ENCODE peak calls at places on chromosomes 3 and 15, in four cellular contexts. One of them, this sample, is unnamed.

GRCh38 chr3:118938183-118938961 is 96.3 kb downstream of the IGSF11 start:
- DNase-seq in endodermal cell: no peak
- DNase-seq in astrocyte of the spinal cord: peak
- DNase-seq in fibroblast of pulmonary artery: peak
- DNase-seq in this sample: peak

GRCh38 chr3:135503429-135504083 is 462.0 kb upstream of the PPP2R3A start:
- DNase-seq in astrocyte of the spinal cord: peak
- DNase-seq in endodermal cell: peak
- DNase-seq in fibroblast of pulmonary artery: peak
- DNase-seq in this sample: peak

GRCh38 chr3:115062009-115062408 is 85.1 kb downstream of the ZBTB20 start:
- DNase-seq in astrocyte of the spinal cord: no peak
- DNase-seq in fibroblast of pulmonary artery: no peak
- DNase-seq in endodermal cell: no peak
- DNase-seq in this sample: no peak

GRCh38 chr3:129558772-129559564 is 16.0 kb downstream of the H1-8 start:
- DNase-seq in astrocyte of the spinal cord: peak
- DNase-seq in fibroblast of pulmonary artery: peak
- DNase-seq in endodermal cell: no peak
- DNase-seq in this sample: peak

GRCh38 chr3:12556723-12557471 is at the start of gene MKRN2:
- DNase-seq in astrocyte of the spinal cord: peak
- DNase-seq in fibroblast of pulmonary artery: peak
- DNase-seq in endodermal cell: peak
- DNase-seq in this sample: peak

GRCh38 chr3:44208568-44208967 is 33.1 kb upstream of the TOPAZ1 start:
- DNase-seq in astrocyte of the spinal cord: peak
- DNase-seq in endodermal cell: no peak
- DNase-seq in fibroblast of pulmonary artery: no peak
- DNase-seq in this sample: peak

GRCh38 chr3:107833046-107833445 is 257.8 kb downstream of the CD47 start:
- DNase-seq in endodermal cell: no peak
- DNase-seq in fibroblast of pulmonary artery: peak
- DNase-seq in astrocyte of the spinal cord: no peak
- DNase-seq in this sample: no peak

GRCh38 chr3:71568217-71568616 is 15.3 kb downstream of the FOXP1 start:
- DNase-seq in fibroblast of pulmonary artery: no peak
- DNase-seq in endodermal cell: no peak
- DNase-seq in astrocyte of the spinal cord: no peak
- DNase-seq in this sample: no peak

GRCh38 chr3:165404357-165405042 is 208.3 kb upstream of the SLITRK3 start:
- DNase-seq in astrocyte of the spinal cord: no peak
- DNase-seq in fibroblast of pulmonary artery: no peak
- DNase-seq in endodermal cell: peak
- DNase-seq in this sample: no peak

GRCh38 chr3:26997226-26997625 is 372.0 kb downstream of the NEK10 start:
- DNase-seq in fibroblast of pulmonary artery: no peak
- DNase-seq in astrocyte of the spinal cord: no peak
- DNase-seq in endodermal cell: no peak
- DNase-seq in this sample: no peak

GRCh38 chr3:170813261-170813660 is 56.7 kb downstream of the RPL22L1 start:
- DNase-seq in fibroblast of pulmonary artery: no peak
- DNase-seq in astrocyte of the spinal cord: no peak
- DNase-seq in endodermal cell: no peak
- DNase-seq in this sample: no peak

GRCh38 chr15:40333922-40334492 is 6.7 kb downstream of the CCDC9B start:
- DNase-seq in fibroblast of pulmonary artery: peak
- DNase-seq in astrocyte of the spinal cord: peak
- DNase-seq in endodermal cell: no peak
- DNase-seq in this sample: peak

GRCh38 chr15:101250931-101251829 is 668 bp downstream of the CHSY1 start:
- DNase-seq in endodermal cell: peak
- DNase-seq in astrocyte of the spinal cord: no peak
- DNase-seq in fibroblast of pulmonary artery: no peak
- DNase-seq in this sample: no peak

GRCh38 chr3:148975696-148976095 is 15.6 kb upstream of the GYG1 start:
- DNase-seq in astrocyte of the spinal cord: no peak
- DNase-seq in fibroblast of pulmonary artery: no peak
- DNase-seq in endodermal cell: no peak
- DNase-seq in this sample: peak

GRCh38 chr3:33385423-33385822 is 54.8 kb downstream of the UBP1 start:
- DNase-seq in astrocyte of the spinal cord: no peak
- DNase-seq in fibroblast of pulmonary artery: no peak
- DNase-seq in endodermal cell: no peak
- DNase-seq in this sample: no peak

GRCh38 chr3:101497803-101498202 is 15.2 kb downstream of the SENP7 start:
- DNase-seq in endodermal cell: no peak
- DNase-seq in astrocyte of the spinal cord: no peak
- DNase-seq in fibroblast of pulmonary artery: no peak
- DNase-seq in this sample: no peak

GRCh38 chr15:52278636-52279367 is 16.8 kb downstream of the MYO5C start:
- DNase-seq in endodermal cell: peak
- DNase-seq in fibroblast of pulmonary artery: no peak
- DNase-seq in astrocyte of the spinal cord: no peak
- DNase-seq in this sample: no peak

GRCh38 chr3:52633786-52634185 is 51.9 kb downstream of the PBRM1 start:
- DNase-seq in fibroblast of pulmonary artery: no peak
- DNase-seq in endodermal cell: no peak
- DNase-seq in astrocyte of the spinal cord: peak
- DNase-seq in this sample: peak

GRCh38 chr3:196546537-196546936 is 21.8 kb downstream of the WDR53 start:
- DNase-seq in fibroblast of pulmonary artery: no peak
- DNase-seq in endodermal cell: no peak
- DNase-seq in astrocyte of the spinal cord: no peak
- DNase-seq in this sample: no peak

GRCh38 chr15:101445562-101446526 is 43.7 kb downstream of the PCSK6 start:
- DNase-seq in astrocyte of the spinal cord: no peak
- DNase-seq in endodermal cell: peak
- DNase-seq in fibroblast of pulmonary artery: peak
- DNase-seq in this sample: peak

GRCh38 chr15:63313866-63314265 is 36.5 kb downstream of the APH1B start:
- DNase-seq in fibroblast of pulmonary artery: no peak
- DNase-seq in endodermal cell: peak
- DNase-seq in astrocyte of the spinal cord: no peak
- DNase-seq in this sample: no peak

GRCh38 chr3:89527736-89528335 is 420.4 kb downstream of the EPHA3 start:
- DNase-seq in endodermal cell: no peak
- DNase-seq in fibroblast of pulmonary artery: no peak
- DNase-seq in astrocyte of the spinal cord: peak
- DNase-seq in this sample: no peak

DNA sequence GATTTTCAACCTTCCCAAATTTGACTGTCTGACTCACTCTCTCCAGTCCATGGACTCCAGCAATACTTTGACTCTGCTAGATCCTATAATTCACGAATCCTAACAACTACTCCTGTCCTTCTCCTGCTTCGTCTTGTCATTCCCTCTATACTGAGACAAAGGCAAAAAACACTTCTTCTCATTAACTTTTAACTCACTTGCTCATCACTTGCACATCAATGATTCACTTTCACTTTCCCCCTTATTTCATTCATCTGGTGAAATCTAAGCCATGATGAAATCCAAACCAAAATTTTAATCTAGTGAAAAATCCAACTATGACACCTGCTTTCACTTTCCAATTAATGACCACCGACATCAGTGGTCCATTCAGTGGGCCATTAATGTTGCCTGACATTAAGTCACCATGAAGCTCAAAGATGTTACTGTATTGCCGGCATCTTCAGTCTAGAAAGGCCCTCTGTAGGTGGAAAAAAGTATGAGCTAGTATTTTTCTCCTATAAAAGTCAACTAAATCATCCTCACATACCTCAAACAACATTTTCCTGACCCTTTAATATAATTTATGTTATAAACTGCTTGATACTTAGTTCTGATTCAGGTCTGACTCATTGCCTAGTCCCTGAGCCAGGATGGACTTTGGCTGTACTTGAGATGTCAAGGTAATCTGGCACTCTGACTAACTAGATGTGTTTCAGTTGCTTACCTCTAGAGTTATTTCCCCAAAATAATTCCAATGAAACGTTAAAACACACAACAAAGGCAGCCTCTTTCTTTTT is 158.6 kb downstream of the CNTN6 start:
- DNase-seq in endodermal cell: no peak
- DNase-seq in astrocyte of the spinal cord: peak
- DNase-seq in fibroblast of pulmonary artery: peak
- DNase-seq in this sample: peak
- TF ChIP-seq CTCF in endodermal cell: peak
- TF ChIP-seq CTCF in astrocyte of the spinal cord: peak
- TF ChIP-seq CTCF in fibroblast of pulmonary artery: peak
- TF ChIP-seq CTCF in this sample: peak

GRCh38 chr3:133865136-133865855 is 30.4 kb downstream of the RAB6B start:
- DNase-seq in endodermal cell: no peak
- DNase-seq in fibroblast of pulmonary artery: no peak
- DNase-seq in astrocyte of the spinal cord: no peak
- DNase-seq in this sample: no peak
- TF ChIP-seq CTCF in endodermal cell: peak
- TF ChIP-seq CTCF in fibroblast of pulmonary artery: no peak
- TF ChIP-seq CTCF in astrocyte of the spinal cord: no peak
- TF ChIP-seq CTCF in this sample: no peak

GRCh38 chr3:187295635-187296034 is 4.1 kb upstream of the MASP1 start:
- DNase-seq in endodermal cell: peak
- DNase-seq in fibroblast of pulmonary artery: peak
- DNase-seq in astrocyte of the spinal cord: no peak
- DNase-seq in this sample: peak
- TF ChIP-seq CTCF in endodermal cell: peak
- TF ChIP-seq CTCF in fibroblast of pulmonary artery: peak
- TF ChIP-seq CTCF in astrocyte of the spinal cord: peak
- TF ChIP-seq CTCF in this sample: no peak

DNA sequence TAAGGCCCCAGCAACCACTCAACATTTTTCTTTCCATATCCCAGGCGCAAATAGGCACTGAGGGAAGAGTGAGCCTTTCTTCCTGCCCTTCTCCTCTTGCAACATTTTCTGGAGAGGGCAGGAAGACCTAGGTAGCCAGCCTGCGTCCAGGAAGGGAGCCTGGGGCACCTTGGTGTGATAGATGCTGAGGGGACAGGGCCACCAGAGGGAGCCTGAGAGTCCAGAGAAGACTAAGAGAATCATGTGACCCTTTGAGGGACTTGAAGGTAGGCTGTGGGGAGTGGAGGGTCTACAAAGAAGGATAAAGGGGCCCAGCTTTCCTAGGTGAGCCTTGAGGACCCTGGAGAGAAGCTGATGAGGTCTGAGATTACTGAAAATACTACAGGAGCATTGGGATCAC is 346.6 kb downstream of the CNTN6 start:
- DNase-seq in astrocyte of the spinal cord: no peak
- DNase-seq in fibroblast of pulmonary artery: no peak
- DNase-seq in endodermal cell: peak
- DNase-seq in this sample: no peak
- TF ChIP-seq CTCF in astrocyte of the spinal cord: no peak
- TF ChIP-seq CTCF in fibroblast of pulmonary artery: no peak
- TF ChIP-seq CTCF in endodermal cell: peak
- TF ChIP-seq CTCF in this sample: no peak

DNA sequence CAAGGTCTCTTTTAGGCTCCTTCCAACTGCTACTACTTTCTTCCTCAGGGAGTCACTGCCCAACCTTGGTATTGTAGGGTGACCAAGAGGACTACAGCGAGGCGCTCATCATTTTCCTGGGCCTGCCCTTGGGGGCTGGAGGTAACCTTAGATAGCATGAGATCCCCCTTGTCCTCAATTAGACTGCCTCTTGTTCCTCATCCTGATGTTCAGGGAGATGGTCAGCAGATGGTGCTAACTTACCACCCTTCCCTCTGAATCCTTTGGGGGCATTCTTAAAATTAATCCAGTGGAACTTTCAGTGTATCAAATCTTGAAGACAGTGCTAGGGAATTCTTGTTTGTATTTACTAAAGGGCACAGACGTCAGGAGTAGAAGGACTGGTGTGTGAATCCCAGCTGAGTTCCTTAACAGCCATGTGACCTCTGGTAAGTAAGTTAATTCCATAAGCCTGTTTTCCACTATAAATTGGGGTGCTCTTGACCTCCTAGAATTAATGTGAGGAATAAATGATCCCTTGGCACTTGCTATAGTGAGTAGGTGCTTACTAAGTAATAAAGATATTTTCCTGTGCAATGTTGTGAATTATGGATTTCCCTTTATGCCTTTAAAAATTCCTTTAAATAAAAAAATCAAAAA is 4.1 kb upstream of the CLPX start:
- DNase-seq in endodermal cell: peak
- DNase-seq in fibroblast of pulmonary artery: peak
- DNase-seq in astrocyte of the spinal cord: peak
- DNase-seq in this sample: peak
- TF ChIP-seq CTCF in endodermal cell: peak
- TF ChIP-seq CTCF in fibroblast of pulmonary artery: peak
- TF ChIP-seq CTCF in astrocyte of the spinal cord: peak
- TF ChIP-seq CTCF in this sample: peak

This sample was measured in fibroblast of mammary gland.